ENCODE peak calls at places on chromosomes 13 and 19, in eight cellular contexts. One of them, this sample, is unnamed.

GRCh38 chr19:10000171-10000826 is 10.0 kb downstream of the COL5A3 start:
- DNase-seq in Caco-2: peak
- DNase-seq in IMR-90: peak
- DNase-seq in kidney epithelial cell: no peak
- DNase-seq in ovary: peak
- DNase-seq in adrenal gland: peak
- DNase-seq in fibroblast of lung: peak
- DNase-seq in fibroblast of pulmonary artery: peak
- DNase-seq in this sample: peak

GRCh38 chr13:113969311-113969972 is 4.4 kb downstream of the C13orf46 start:
- DNase-seq in kidney epithelial cell: no peak
- DNase-seq in fibroblast of pulmonary artery: no peak
- DNase-seq in Caco-2: no peak
- DNase-seq in adrenal gland: no peak
- DNase-seq in IMR-90: no peak
- DNase-seq in ovary: peak
- DNase-seq in fibroblast of lung: no peak
- DNase-seq in this sample: no peak

GRCh38 chr13:86838411-86839120 is 832.6 kb upstream of the SLITRK5 start:
- DNase-seq in adrenal gland: no peak
- DNase-seq in fibroblast of lung: no peak
- DNase-seq in Caco-2: no peak
- DNase-seq in kidney epithelial cell: no peak
- DNase-seq in ovary: no peak
- DNase-seq in IMR-90: no peak
- DNase-seq in fibroblast of pulmonary artery: no peak
- DNase-seq in this sample: no peak

GRCh38 chr19:3831601-3832000 is 37.2 kb downstream of the ZFR2 start:
- DNase-seq in fibroblast of lung: no peak
- DNase-seq in IMR-90: no peak
- DNase-seq in fibroblast of pulmonary artery: no peak
- DNase-seq in kidney epithelial cell: no peak
- DNase-seq in ovary: no peak
- DNase-seq in Caco-2: no peak
- DNase-seq in adrenal gland: no peak
- DNase-seq in this sample: no peak

GRCh38 chr13:62320129-62320724 is 904.6 kb upstream of the PCDH20 start:
- DNase-seq in Caco-2: no peak
- DNase-seq in fibroblast of pulmonary artery: peak
- DNase-seq in kidney epithelial cell: peak
- DNase-seq in fibroblast of lung: peak
- DNase-seq in IMR-90: peak
- DNase-seq in ovary: no peak
- DNase-seq in adrenal gland: no peak
- DNase-seq in this sample: peak

GRCh38 chr19:42363614-42364346 is 26.3 kb downstream of the CNFN start:
- DNase-seq in fibroblast of lung: no peak
- DNase-seq in IMR-90: no peak
- DNase-seq in adrenal gland: no peak
- DNase-seq in Caco-2: no peak
- DNase-seq in fibroblast of pulmonary artery: no peak
- DNase-seq in ovary: no peak
- DNase-seq in kidney epithelial cell: no peak
- DNase-seq in this sample: no peak

GRCh38 chr19:33550741-33551140 is 29.1 kb upstream of the PEPD start:
- DNase-seq in fibroblast of pulmonary artery: no peak
- DNase-seq in ovary: no peak
- DNase-seq in adrenal gland: no peak
- DNase-seq in Caco-2: no peak
- DNase-seq in kidney epithelial cell: no peak
- DNase-seq in IMR-90: no peak
- DNase-seq in fibroblast of lung: no peak
- DNase-seq in this sample: no peak

GRCh38 chr13:21005193-21005592 is 56.2 kb downstream of the LATS2 start:
- DNase-seq in Caco-2: no peak
- DNase-seq in adrenal gland: no peak
- DNase-seq in IMR-90: no peak
- DNase-seq in fibroblast of lung: no peak
- DNase-seq in kidney epithelial cell: no peak
- DNase-seq in fibroblast of pulmonary artery: no peak
- DNase-seq in ovary: peak
- DNase-seq in this sample: no peak

GRCh38 chr19:30587869-30588268 is 215.7 kb downstream of the ZNF536 start:
- DNase-seq in adrenal gland: no peak
- DNase-seq in fibroblast of pulmonary artery: no peak
- DNase-seq in fibroblast of lung: no peak
- DNase-seq in IMR-90: no peak
- DNase-seq in Caco-2: no peak
- DNase-seq in ovary: no peak
- DNase-seq in kidney epithelial cell: no peak
- DNase-seq in this sample: no peak

GRCh38 chr19:51407631-51408131 is 9.8 kb downstream of the SIGLEC10 start:
- DNase-seq in IMR-90: peak
- DNase-seq in kidney epithelial cell: no peak
- DNase-seq in Caco-2: peak
- DNase-seq in ovary: no peak
- DNase-seq in fibroblast of pulmonary artery: peak
- DNase-seq in fibroblast of lung: peak
- DNase-seq in adrenal gland: no peak
- DNase-seq in this sample: peak

GRCh38 chr19:8575467-8575997 is 1.7 kb downstream of the MYO1F start:
- DNase-seq in fibroblast of pulmonary artery: peak
- DNase-seq in adrenal gland: no peak
- DNase-seq in ovary: no peak
- DNase-seq in fibroblast of lung: peak
- DNase-seq in Caco-2: no peak
- DNase-seq in kidney epithelial cell: no peak
- DNase-seq in IMR-90: peak
- DNase-seq in this sample: peak

GRCh38 chr13:42065414-42065813 is 17.0 kb downstream of the DGKH start:
- DNase-seq in Caco-2: no peak
- DNase-seq in adrenal gland: no peak
- DNase-seq in fibroblast of lung: no peak
- DNase-seq in kidney epithelial cell: no peak
- DNase-seq in fibroblast of pulmonary artery: no peak
- DNase-seq in ovary: no peak
- DNase-seq in IMR-90: no peak
- DNase-seq in this sample: no peak

GRCh38 chr19:5205937-5206750 is 134.5 kb downstream of the PTPRS start:
- DNase-seq in fibroblast of pulmonary artery: no peak
- DNase-seq in IMR-90: no peak
- DNase-seq in ovary: no peak
- DNase-seq in adrenal gland: no peak
- DNase-seq in Caco-2: no peak
- DNase-seq in kidney epithelial cell: no peak
- DNase-seq in fibroblast of lung: no peak
- DNase-seq in this sample: no peak

GRCh38 chr13:100040196-100040595 is 48.7 kb upstream of the PCCA start:
- DNase-seq in ovary: no peak
- DNase-seq in adrenal gland: no peak
- DNase-seq in kidney epithelial cell: no peak
- DNase-seq in Caco-2: no peak
- DNase-seq in IMR-90: no peak
- DNase-seq in fibroblast of pulmonary artery: no peak
- DNase-seq in fibroblast of lung: no peak
- DNase-seq in this sample: no peak
- TF ChIP-seq CTCF in ovary: no peak
- TF ChIP-seq CTCF in adrenal gland: no peak
- TF ChIP-seq CTCF in kidney epithelial cell: no peak
- TF ChIP-seq CTCF in Caco-2: no peak
- TF ChIP-seq CTCF in IMR-90: no peak
- TF ChIP-seq CTCF in fibroblast of pulmonary artery: no peak
- TF ChIP-seq CTCF in fibroblast of lung: no peak
- TF ChIP-seq CTCF in this sample: no peak

GRCh38 chr13:27977476-27978300 is 8.6 kb upstream of the CDX2 start:
- DNase-seq in Caco-2: no peak
- DNase-seq in fibroblast of lung: no peak
- DNase-seq in IMR-90: no peak
- DNase-seq in kidney epithelial cell: no peak
- DNase-seq in adrenal gland: no peak
- DNase-seq in ovary: no peak
- DNase-seq in fibroblast of pulmonary artery: peak
- DNase-seq in this sample: no peak
- TF ChIP-seq CTCF in Caco-2: peak
- TF ChIP-seq CTCF in fibroblast of lung: no peak
- TF ChIP-seq CTCF in IMR-90: no peak
- TF ChIP-seq CTCF in kidney epithelial cell: no peak
- TF ChIP-seq CTCF in adrenal gland: no peak
- TF ChIP-seq CTCF in ovary: no peak
- TF ChIP-seq CTCF in fibroblast of pulmonary artery: no peak
- TF ChIP-seq CTCF in this sample: no peak

GRCh38 chr19:18865106-18865972 is 30.6 kb downstream of the CERS1 start:
- DNase-seq in kidney epithelial cell: no peak
- DNase-seq in Caco-2: no peak
- DNase-seq in fibroblast of pulmonary artery: no peak
- DNase-seq in fibroblast of lung: no peak
- DNase-seq in IMR-90: no peak
- DNase-seq in adrenal gland: no peak
- DNase-seq in ovary: peak
- DNase-seq in this sample: no peak

GRCh38 chr19:18866800-18867123 is 29.2 kb downstream of the CERS1 start:
- DNase-seq in ovary: no peak
- DNase-seq in IMR-90: no peak
- DNase-seq in kidney epithelial cell: no peak
- DNase-seq in Caco-2: no peak
- DNase-seq in adrenal gland: no peak
- DNase-seq in fibroblast of lung: no peak
- DNase-seq in fibroblast of pulmonary artery: no peak
- DNase-seq in this sample: no peak

GRCh38 chr19:18867199-18867598 is 28.8 kb downstream of the CERS1 start:
- DNase-seq in ovary: peak
- DNase-seq in adrenal gland: no peak
- DNase-seq in Caco-2: no peak
- DNase-seq in fibroblast of pulmonary artery: no peak
- DNase-seq in fibroblast of lung: no peak
- DNase-seq in IMR-90: no peak
- DNase-seq in kidney epithelial cell: no peak
- DNase-seq in this sample: no peak

GRCh38 chr19:18867751-18868150 is 28.2 kb downstream of the CERS1 start:
- DNase-seq in ovary: peak
- DNase-seq in IMR-90: no peak
- DNase-seq in fibroblast of lung: no peak
- DNase-seq in adrenal gland: no peak
- DNase-seq in Caco-2: no peak
- DNase-seq in kidney epithelial cell: no peak
- DNase-seq in fibroblast of pulmonary artery: no peak
- DNase-seq in this sample: no peak

DNA sequence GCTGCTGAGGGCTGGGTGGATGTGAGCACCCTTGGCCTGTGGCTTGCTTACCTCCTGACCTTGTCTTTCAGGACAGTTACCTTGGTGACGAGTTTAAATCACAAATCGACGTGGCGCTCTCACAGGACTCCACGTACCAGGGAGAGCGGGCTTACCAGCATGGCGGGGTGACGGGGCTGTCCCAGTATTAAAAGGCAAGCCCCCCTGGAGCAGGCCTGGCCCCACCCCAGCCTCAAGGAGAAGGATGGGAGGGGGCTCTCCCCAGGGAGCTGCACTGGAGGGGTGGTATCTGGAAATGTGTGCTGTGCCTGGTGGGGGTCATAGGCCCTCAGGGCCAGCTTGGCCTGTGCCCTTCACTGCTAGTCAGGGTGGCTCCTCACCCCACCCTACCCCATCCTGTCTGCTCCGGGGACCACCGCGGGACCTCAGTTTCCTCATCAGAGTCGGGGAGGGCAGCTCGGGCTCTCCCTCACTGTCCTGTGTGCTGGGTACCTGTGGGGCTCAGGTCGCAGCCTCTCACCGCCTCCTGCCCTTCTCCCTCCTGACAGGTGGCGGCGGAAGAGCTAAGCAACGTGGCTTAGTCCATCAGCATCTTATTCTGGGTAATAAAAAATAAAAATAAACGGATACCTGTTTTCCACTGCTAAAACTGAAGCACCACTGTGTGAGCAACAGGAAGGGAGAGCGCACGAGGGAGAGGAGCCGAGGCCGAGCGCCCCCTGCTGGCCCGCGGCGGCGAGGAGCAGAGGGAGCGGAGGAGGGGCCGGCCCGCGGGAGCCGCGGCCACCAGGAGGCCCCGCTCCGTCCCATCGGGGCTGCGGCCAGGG is 29.8 kb downstream of the CERS1 start:
- DNase-seq in Caco-2: no peak
- DNase-seq in kidney epithelial cell: no peak
- DNase-seq in fibroblast of lung: peak
- DNase-seq in fibroblast of pulmonary artery: peak
- DNase-seq in adrenal gland: peak
- DNase-seq in ovary: peak
- DNase-seq in IMR-90: peak
- DNase-seq in this sample: peak
- TF ChIP-seq CTCF in Caco-2: peak
- TF ChIP-seq CTCF in kidney epithelial cell: peak
- TF ChIP-seq CTCF in fibroblast of lung: peak
- TF ChIP-seq CTCF in fibroblast of pulmonary artery: peak
- TF ChIP-seq CTCF in adrenal gland: peak
- TF ChIP-seq CTCF in ovary: peak
- TF ChIP-seq CTCF in IMR-90: peak
- TF ChIP-seq CTCF in this sample: peak

GRCh38 chr13:39892731-39893293 is 237.3 kb downstream of the COG6 start:
- DNase-seq in Caco-2: no peak
- DNase-seq in adrenal gland: no peak
- DNase-seq in ovary: no peak
- DNase-seq in fibroblast of pulmonary artery: peak
- DNase-seq in fibroblast of lung: no peak
- DNase-seq in IMR-90: no peak
- DNase-seq in kidney epithelial cell: no peak
- DNase-seq in this sample: no peak

GRCh38 chr13:39888865-39889810 is 233.7 kb downstream of the COG6 start:
- DNase-seq in kidney epithelial cell: no peak
- DNase-seq in ovary: no peak
- DNase-seq in adrenal gland: no peak
- DNase-seq in fibroblast of lung: no peak
- DNase-seq in IMR-90: no peak
- DNase-seq in fibroblast of pulmonary artery: no peak
- DNase-seq in Caco-2: no peak
- DNase-seq in this sample: no peak

GRCh38 chr13:39887424-39887823 is 232.0 kb downstream of the COG6 start:
- DNase-seq in adrenal gland: no peak
- DNase-seq in kidney epithelial cell: no peak
- DNase-seq in Caco-2: no peak
- DNase-seq in IMR-90: no peak
- DNase-seq in fibroblast of lung: no peak
- DNase-seq in fibroblast of pulmonary artery: no peak
- DNase-seq in ovary: no peak
- DNase-seq in this sample: no peak

GRCh38 chr13:39893808-39894207 is 238.3 kb downstream of the COG6 start:
- DNase-seq in kidney epithelial cell: no peak
- DNase-seq in IMR-90: no peak
- DNase-seq in fibroblast of lung: no peak
- DNase-seq in ovary: no peak
- DNase-seq in Caco-2: no peak
- DNase-seq in adrenal gland: no peak
- DNase-seq in fibroblast of pulmonary artery: no peak
- DNase-seq in this sample: no peak

DNA sequence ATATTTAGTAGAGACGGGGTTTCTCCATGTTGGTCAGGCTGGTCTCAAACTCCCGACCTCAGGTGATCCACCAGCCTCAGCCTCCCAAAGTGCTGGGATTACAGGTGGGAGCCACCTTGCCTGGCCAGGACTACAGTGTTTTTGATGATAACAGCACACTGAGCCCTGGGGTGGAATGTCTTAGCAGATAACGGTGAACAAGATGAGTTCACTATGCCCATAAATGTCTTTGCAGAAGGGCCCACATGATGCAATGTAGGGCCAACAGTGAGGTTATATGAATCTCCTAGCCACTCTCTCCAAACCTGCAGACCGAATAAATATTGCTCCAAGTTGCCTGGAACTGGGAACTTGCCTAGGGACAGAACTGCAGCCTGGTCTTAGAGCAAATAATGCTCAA is 235.1 kb downstream of the COG6 start:
- DNase-seq in fibroblast of pulmonary artery: no peak
- DNase-seq in ovary: no peak
- DNase-seq in adrenal gland: no peak
- DNase-seq in IMR-90: no peak
- DNase-seq in kidney epithelial cell: no peak
- DNase-seq in Caco-2: no peak
- DNase-seq in fibroblast of lung: no peak
- DNase-seq in this sample: no peak
- TF ChIP-seq CTCF in fibroblast of pulmonary artery: no peak
- TF ChIP-seq CTCF in ovary: no peak
- TF ChIP-seq CTCF in adrenal gland: no peak
- TF ChIP-seq CTCF in IMR-90: no peak
- TF ChIP-seq CTCF in kidney epithelial cell: no peak
- TF ChIP-seq CTCF in Caco-2: no peak
- TF ChIP-seq CTCF in fibroblast of lung: no peak
- TF ChIP-seq CTCF in this sample: no peak